ENCODE peak calls at places on chromosomes 16 and 17, in ten cellular contexts. A is foreskin fibroblast; D is HEK293T; K is activated CD4-positive, alpha-beta memory T cell treated with anti-CD3 and anti-CD28 coated beads, Interleukin-2, amount 10 ng/mL, durations not matched to agents 7 days and 5 days; Z is CMK; V is coronary artery; J is hypothalamus; L is naive thymus-derived CD8-positive, alpha-beta T cell; N is amygdala; T is endodermal cell. P is an unnamed sample.

GRCh38 chr17:77208217-77208808 is 67.5 kb downstream of the SEC14L1 start:
- DNase-seq in L (no peak), V (no peak), Z (no peak), J (peak), A (peak), T (peak), N (peak), D (peak), K (no peak), P (peak)

GRCh38 chr16:80674884-80675283 is 129.5 kb downstream of the CDYL2 start:
- DNase-seq in A (no peak), T (no peak), N (no peak), Z (no peak), K (no peak), J (no peak), D (no peak), V (no peak), L (no peak), P (no peak)

GRCh38 chr16:85332175-85332574 is 219.9 kb upstream of the CIBAR2 start:
- DNase-seq in V (no peak), J (no peak), A (no peak), Z (no peak), D (no peak), T (peak), L (no peak), N (no peak), K (no peak), P (no peak)

GRCh38 chr17:45170280-45170975 is 8.8 kb downstream of the HEXIM2 start:
- DNase-seq in J (no peak), D (no peak), A (no peak), T (peak), N (no peak), K (no peak), V (no peak), Z (no peak), L (no peak), P (no peak)

GRCh38 chr17:42249681-42250446 is 26.3 kb downstream of the STAT5B start:
- DNase-seq in K (peak), J (no peak), T (no peak), N (no peak), V (no peak), Z (no peak), D (no peak), A (no peak), L (peak), P (no peak)

GRCh38 chr16:685967-686366 is 1.8 kb upstream of the JMJD8 start:
- DNase-seq in Z (no peak), A (peak), J (no peak), N (no peak), L (no peak), D (no peak), K (no peak), V (no peak), T (peak), P (peak)

GRCh38 chr17:43406676-43407645 is 8.2 kb downstream of the ARL4D start:
- DNase-seq in T (peak), L (no peak), J (no peak), N (peak), Z (no peak), A (peak), K (no peak), V (no peak), D (no peak), P (no peak)

GRCh38 chr17:42682400-42683384 is at the start of gene CNTNAP1:
- DNase-seq in N (peak), Z (no peak), J (peak), K (peak), L (no peak), D (peak), A (peak), T (peak), V (no peak), P (peak)

P was measured in SK-MEL-5.